ENCODE peak calls at places on chromosomes 13 and 19, in ten cellular contexts. V is hepatic stellate cell; E is COR-L47; F is nucleus accumbens; G is iris pigment epithelial cell; J is activated T-helper 1 cell treated with anti-CD3 and anti-CD28 coated beads, Interleukin-12 subunit alpha, Interleukin-12 subunit beta, Interleukin-2, Interleukin-4 antibody, amounts not matched to agents 30 ng/mL and 10 ng/mL and 1 ng/mL, durations not matched to agents 14 hours and 24 hours and 36 hours; N is T-helper 2 cell; S is NCI-H1092 treated with DMSO at 0.1 percent for 48 hours; X is activated CD8-positive, alpha-beta memory T cell treated with anti-CD3 and anti-CD28 coated beads, Interleukin-2, amount 10 ng/mL, durations not matched to agents 7 days and 5 days; O is stimulated activated CD4-positive, alpha-beta T cell treated with anti-CD3 and anti-CD28 coated beads, Interleukin-12 subunit alpha, Interleukin-12 subunit beta, amount 100 ng/mL, for 4 hours. P is an unnamed sample.

GRCh38 chr13:80473695-80474094 is 132.8 kb upstream of the SPRY2 start:
- DNase-seq in V (peak), E (no peak), F (no peak), G (peak), J (no peak), N (no peak), S (no peak), X (no peak), O (no peak), P (no peak)

GRCh38 chr13:76813874-76814273 is 72.3 kb downstream of the KCTD12 start:
- DNase-seq in V (no peak), E (no peak), F (no peak), G (no peak), J (no peak), N (no peak), S (no peak), X (no peak), O (no peak), P (no peak)

GRCh38 chr13:52455677-52456041 is 381 bp downstream of the CKAP2 start:
- DNase-seq in V (peak), E (peak), F (peak), G (peak), J (peak), N (peak), S (peak), X (peak), O (peak), P (peak)

GRCh38 chr13:35791191-35791902 is 314.9 kb upstream of the MAB21L1 start:
- DNase-seq in V (no peak), E (no peak), F (no peak), G (peak), J (no peak), N (no peak), S (no peak), X (no peak), O (no peak), P (no peak)

GRCh38 chr19:3585301-3586123 is at the start of gene GIPC3:
- DNase-seq in V (no peak), E (no peak), F (no peak), G (no peak), J (no peak), N (no peak), S (no peak), X (no peak), O (peak), P (no peak)

GRCh38 chr13:21208755-21209154 is 32.3 kb downstream of the MRPL57 start:
- DNase-seq in V (no peak), E (no peak), F (no peak), G (peak), J (no peak), N (no peak), S (no peak), X (no peak), O (no peak), P (no peak)

GRCh38 chr13:75124415-75124814 is 357.6 kb downstream of the TBC1D4 start:
- DNase-seq in V (no peak), E (no peak), F (no peak), G (no peak), J (no peak), N (no peak), S (no peak), X (no peak), O (no peak), P (no peak)

GRCh38 chr19:2962018-2962670 is 15.2 kb upstream of the TLE6 start:
- DNase-seq in V (peak), E (peak), F (no peak), G (peak), J (peak), N (no peak), S (peak), X (peak), O (peak), P (peak)

GRCh38 chr13:25977671-25978070 is 74.1 kb downstream of the SHISA2 start:
- DNase-seq in V (no peak), E (no peak), F (no peak), G (no peak), J (no peak), N (no peak), S (peak), X (no peak), O (no peak), P (no peak)

P was measured in C1 segment of cervical spinal cord.